ENCODE peak calls at places on chromosomes 4 and X, in nine cellular contexts. Y is cardiac muscle cell; M is right lobe of liver; N is mesothelial cell of epicardium; D is CD8-positive, alpha-beta T cell; G is left ventricle myocardium inferior; I is Peyer's patch; P is type B pancreatic cell; O is right atrium auricular region. J is an unnamed sample.

GRCh38 chrX:8913665-8914409 is 112.7 kb upstream of the FAM9A start:
- DNase-seq in M (no peak), Y (no peak), N (no peak), I (no peak), G (peak), D (no peak), O (no peak), P (no peak), J (no peak)

GRCh38 chr4:112516401-112517066 is 554 bp upstream of the NEUROG2 start:
- DNase-seq in I (no peak), N (peak), G (no peak), Y (peak), M (no peak), P (no peak), D (no peak), O (no peak), J (no peak)

GRCh38 chr4:176273741-176274140 is 4.7 kb upstream of the ASB5 start:
- DNase-seq in I (no peak), N (no peak), Y (no peak), G (no peak), P (no peak), D (no peak), O (no peak), M (no peak), J (no peak)

GRCh38 chrX:111270339-111270738 is at the start of gene CAPN6:
- DNase-seq in D (no peak), I (no peak), P (no peak), G (no peak), N (peak), M (no peak), Y (no peak), O (no peak), J (no peak)

GRCh38 chr4:111937368-111937767 is 207.9 kb upstream of the FAM241A start:
- DNase-seq in O (no peak), P (no peak), D (no peak), N (no peak), Y (peak), G (no peak), I (no peak), M (no peak), J (no peak)

GRCh38 chrX:72081605-72082320 is 50.0 kb downstream of the RTL5 start:
- DNase-seq in D (no peak), N (no peak), I (no peak), P (no peak), G (no peak), Y (peak), O (no peak), M (no peak), J (no peak)

GRCh38 chr4:23373269-23373668 is 516.6 kb downstream of the PPARGC1A start:
- DNase-seq in I (no peak), P (no peak), N (no peak), M (no peak), Y (peak), D (no peak), G (peak), O (peak), J (no peak)

GRCh38 chr4:98969813-98970212 is 25.7 kb upstream of the METAP1 start:
- DNase-seq in G (no peak), I (no peak), O (no peak), Y (no peak), M (no peak), P (no peak), N (no peak), D (no peak), J (no peak)

DNA sequence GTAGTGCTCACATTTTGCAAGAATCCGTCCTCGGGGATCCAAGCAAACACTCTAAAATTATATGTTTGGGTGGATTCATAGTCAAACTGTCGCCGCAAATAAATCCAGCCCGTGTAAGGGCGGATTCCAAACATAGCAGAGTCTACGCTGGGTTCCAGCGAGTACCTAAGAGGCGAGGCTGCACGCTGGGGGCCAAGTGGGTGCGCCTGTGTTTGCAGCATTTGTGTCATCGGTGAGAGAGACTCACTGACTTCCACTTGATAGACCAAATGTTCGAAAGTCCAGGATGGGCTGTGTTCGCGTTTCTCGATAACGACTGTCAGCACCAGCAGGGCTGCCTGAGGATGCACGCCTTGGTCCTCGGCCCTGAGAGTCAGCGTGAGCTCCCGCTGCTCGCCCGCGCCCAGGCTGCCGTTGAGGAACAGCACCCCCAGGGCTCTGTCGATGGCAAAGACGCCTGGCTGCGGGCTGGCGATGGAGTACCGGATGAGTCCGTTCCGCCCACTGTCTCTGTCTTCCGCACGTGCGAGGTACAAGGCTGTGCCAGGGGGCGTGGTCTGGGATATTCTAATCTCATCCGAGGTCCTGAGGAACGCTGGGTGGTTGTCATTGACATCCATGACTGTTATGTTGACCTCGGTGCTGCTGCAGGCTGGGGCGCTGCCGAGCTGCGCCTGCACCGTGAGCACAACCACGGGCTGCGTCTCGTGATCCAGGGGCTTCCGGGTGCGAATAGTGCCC is 158.7 kb downstream of the DCHS2 start:
- DNase-seq in P (no peak), M (peak), I (peak), Y (peak), G (no peak), O (no peak), N (no peak), D (peak), J (peak)
- TF ChIP-seq CTCF in P (no peak), M (no peak), I (no peak), Y (no peak), G (no peak), O (no peak), N (no peak), D (no peak), J (no peak)

DNA sequence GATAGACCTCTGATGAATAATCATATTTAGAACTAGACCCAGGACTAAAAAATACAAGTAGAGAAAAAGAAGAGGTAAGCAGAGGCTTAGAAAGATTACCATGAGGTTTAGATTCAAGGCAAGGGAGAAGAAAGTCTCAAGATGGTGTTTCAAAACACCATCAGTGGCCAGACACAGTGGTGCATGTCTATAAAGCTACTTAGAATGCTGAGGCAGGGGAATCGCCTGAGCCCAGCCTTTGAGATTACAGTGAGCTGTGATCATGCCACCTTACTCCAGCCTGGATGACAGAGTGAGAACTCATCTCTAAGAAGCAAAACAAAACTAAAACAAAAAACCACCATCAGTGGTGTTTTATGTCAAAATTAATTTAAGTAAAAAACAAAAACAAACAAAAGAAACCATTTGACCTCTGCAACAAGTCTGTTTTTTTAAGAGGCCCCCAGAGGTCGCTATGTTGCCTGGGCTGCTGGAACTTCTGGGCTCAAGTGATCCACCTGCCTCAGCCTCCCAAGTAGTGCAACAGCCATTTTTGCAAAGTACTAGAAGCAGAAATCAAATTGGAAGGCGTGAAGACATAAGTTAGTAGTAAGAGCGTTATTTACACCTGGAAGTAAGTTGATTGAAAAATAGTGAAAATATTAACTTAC is 784.3 kb downstream of the ADGRL3 start:
- DNase-seq in I (no peak), P (no peak), G (no peak), N (no peak), M (no peak), Y (no peak), D (no peak), O (no peak), J (no peak)
- TF ChIP-seq CTCF in I (no peak), P (no peak), G (no peak), N (no peak), M (no peak), Y (no peak), D (no peak), O (no peak), J (no peak)

DNA sequence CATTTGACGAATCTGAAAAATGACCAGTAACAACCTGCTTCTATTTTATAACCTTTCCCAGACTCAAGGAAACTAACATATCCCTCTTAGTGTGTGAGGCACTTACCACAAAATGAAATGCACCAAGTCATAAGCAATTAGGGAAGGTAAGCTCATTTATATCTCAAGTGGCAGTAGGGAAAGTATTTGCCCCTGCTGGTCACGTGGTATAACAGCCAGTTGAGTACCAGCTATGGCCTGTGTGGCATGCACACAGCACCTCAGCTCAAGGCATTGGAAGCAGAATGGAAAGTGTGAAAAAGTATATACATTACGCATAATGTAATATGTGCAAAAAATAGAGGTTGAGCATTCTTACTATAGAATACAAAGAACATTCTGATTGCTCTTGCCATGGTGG is 178.3 kb upstream of the GYPA start:
- DNase-seq in G (no peak), M (no peak), O (no peak), N (no peak), Y (no peak), D (no peak), P (no peak), I (no peak), J (no peak)
- TF ChIP-seq CTCF in G (no peak), M (no peak), O (no peak), N (no peak), Y (no peak), D (no peak), P (no peak), I (no peak), J (no peak)

GRCh38 chr4:58732973-58733372 is 1622.8 kb upstream of the IGFBP7 start:
- DNase-seq in M (no peak), P (no peak), Y (peak), G (no peak), I (no peak), N (no peak), O (no peak), D (no peak), J (no peak)
- TF ChIP-seq CTCF in M (no peak), P (peak), Y (no peak), G (no peak), I (peak), N (no peak), O (no peak), D (no peak), J (no peak)

GRCh38 chr4:169152899-169153298 is 117.9 kb downstream of the SH3RF1 start:
- DNase-seq in D (no peak), Y (no peak), I (no peak), M (no peak), O (no peak), N (no peak), P (no peak), G (no peak), J (no peak)
- TF ChIP-seq CTCF in D (no peak), Y (no peak), I (no peak), M (no peak), O (no peak), N (no peak), P (peak), G (no peak), J (no peak)

GRCh38 chr4:65007841-65008439 is 598.7 kb upstream of the TECRL start:
- DNase-seq in D (no peak), N (no peak), M (no peak), Y (peak), I (no peak), O (no peak), G (no peak), P (no peak), J (no peak)
- TF ChIP-seq CTCF in D (no peak), N (peak), M (peak), Y (peak), I (peak), O (no peak), G (peak), P (peak), J (no peak)

GRCh38 chr4:139710073-139710472 is 44.5 kb downstream of the MGST2 start:
- DNase-seq in G (no peak), O (no peak), P (no peak), I (no peak), M (no peak), D (no peak), Y (no peak), N (no peak), J (no peak)

GRCh38 chr4:139709660-139710059 is 44.0 kb downstream of the MGST2 start:
- DNase-seq in D (no peak), O (no peak), I (no peak), M (no peak), G (no peak), N (no peak), P (no peak), Y (no peak), J (no peak)

GRCh38 chr4:139700568-139700967 is 34.9 kb downstream of the MGST2 start:
- DNase-seq in Y (no peak), O (no peak), D (no peak), I (no peak), P (no peak), M (no peak), N (no peak), G (no peak), J (no peak)

GRCh38 chr4:139704915-139705485 is 39.4 kb downstream of the MGST2 start:
- DNase-seq in I (no peak), P (no peak), N (no peak), G (no peak), Y (no peak), M (no peak), O (no peak), D (no peak), J (no peak)
- TF ChIP-seq CTCF in I (peak), P (peak), N (no peak), G (no peak), Y (peak), M (peak), O (no peak), D (no peak), J (no peak)